ENCODE peak calls at places on chromosomes 3 and 15, in ten cellular contexts. One of them, this sample, is unnamed.

GRCh38 chr3:71461749-71462483 is 121.6 kb downstream of the FOXP1 start:
- DNase-seq in NCI-H1092 treated with DMSO at 0.1 percent for 48 hours: no peak
- DNase-seq in neural progenitor cell: no peak
- DNase-seq in CD4-positive, CD25-positive, alpha-beta regulatory T cell: peak
- DNase-seq in posterior vena cava: no peak
- DNase-seq in HCT116: no peak
- DNase-seq in non-pigmented ciliary epithelial cell: peak
- DNase-seq in esophagus squamous epithelium: no peak
- DNase-seq in effector CD4-positive, alpha-beta T cell: no peak
- DNase-seq in mucosa of gallbladder: no peak
- DNase-seq in this sample: no peak

GRCh38 chr15:67838789-67839332 is 984 bp downstream of the RNU6-1 start:
- DNase-seq in NCI-H1092 treated with DMSO at 0.1 percent for 48 hours: peak
- DNase-seq in neural progenitor cell: peak
- DNase-seq in CD4-positive, CD25-positive, alpha-beta regulatory T cell: no peak
- DNase-seq in posterior vena cava: peak
- DNase-seq in HCT116: no peak
- DNase-seq in non-pigmented ciliary epithelial cell: no peak
- DNase-seq in esophagus squamous epithelium: no peak
- DNase-seq in effector CD4-positive, alpha-beta T cell: no peak
- DNase-seq in mucosa of gallbladder: peak
- DNase-seq in this sample: no peak

GRCh38 chr15:70435872-70436271 is 327.5 kb downstream of the UACA start:
- DNase-seq in NCI-H1092 treated with DMSO at 0.1 percent for 48 hours: no peak
- DNase-seq in neural progenitor cell: no peak
- DNase-seq in CD4-positive, CD25-positive, alpha-beta regulatory T cell: no peak
- DNase-seq in posterior vena cava: no peak
- DNase-seq in HCT116: no peak
- DNase-seq in non-pigmented ciliary epithelial cell: no peak
- DNase-seq in esophagus squamous epithelium: no peak
- DNase-seq in effector CD4-positive, alpha-beta T cell: no peak
- DNase-seq in mucosa of gallbladder: no peak
- DNase-seq in this sample: no peak

GRCh38 chr3:114900908-114901307 is 246.2 kb downstream of the ZBTB20 start:
- DNase-seq in NCI-H1092 treated with DMSO at 0.1 percent for 48 hours: no peak
- DNase-seq in neural progenitor cell: no peak
- DNase-seq in CD4-positive, CD25-positive, alpha-beta regulatory T cell: no peak
- DNase-seq in posterior vena cava: no peak
- DNase-seq in HCT116: no peak
- DNase-seq in non-pigmented ciliary epithelial cell: no peak
- DNase-seq in esophagus squamous epithelium: no peak
- DNase-seq in effector CD4-positive, alpha-beta T cell: no peak
- DNase-seq in mucosa of gallbladder: no peak
- DNase-seq in this sample: no peak

GRCh38 chr3:189995129-189995528 is 125.6 kb downstream of the P3H2 start:
- DNase-seq in NCI-H1092 treated with DMSO at 0.1 percent for 48 hours: no peak
- DNase-seq in neural progenitor cell: peak
- DNase-seq in CD4-positive, CD25-positive, alpha-beta regulatory T cell: no peak
- DNase-seq in posterior vena cava: no peak
- DNase-seq in HCT116: no peak
- DNase-seq in non-pigmented ciliary epithelial cell: no peak
- DNase-seq in esophagus squamous epithelium: no peak
- DNase-seq in effector CD4-positive, alpha-beta T cell: no peak
- DNase-seq in mucosa of gallbladder: no peak
- DNase-seq in this sample: no peak

GRCh38 chr3:46748160-46748559 is 30.5 kb upstream of the PRSS50 start:
- DNase-seq in NCI-H1092 treated with DMSO at 0.1 percent for 48 hours: no peak
- DNase-seq in neural progenitor cell: no peak
- DNase-seq in CD4-positive, CD25-positive, alpha-beta regulatory T cell: no peak
- DNase-seq in posterior vena cava: no peak
- DNase-seq in HCT116: no peak
- DNase-seq in non-pigmented ciliary epithelial cell: no peak
- DNase-seq in esophagus squamous epithelium: no peak
- DNase-seq in effector CD4-positive, alpha-beta T cell: no peak
- DNase-seq in mucosa of gallbladder: no peak
- DNase-seq in this sample: no peak

GRCh38 chr3:160450846-160451245 is 1.3 kb upstream of the TRIM59 start:
- DNase-seq in NCI-H1092 treated with DMSO at 0.1 percent for 48 hours: no peak
- DNase-seq in neural progenitor cell: no peak
- DNase-seq in CD4-positive, CD25-positive, alpha-beta regulatory T cell: no peak
- DNase-seq in posterior vena cava: no peak
- DNase-seq in HCT116: no peak
- DNase-seq in non-pigmented ciliary epithelial cell: peak
- DNase-seq in esophagus squamous epithelium: no peak
- DNase-seq in effector CD4-positive, alpha-beta T cell: no peak
- DNase-seq in mucosa of gallbladder: no peak
- DNase-seq in this sample: no peak

GRCh38 chr15:81955709-81956108 is 90.1 kb downstream of the MEX3B start:
- DNase-seq in NCI-H1092 treated with DMSO at 0.1 percent for 48 hours: no peak
- DNase-seq in neural progenitor cell: no peak
- DNase-seq in CD4-positive, CD25-positive, alpha-beta regulatory T cell: no peak
- DNase-seq in posterior vena cava: no peak
- DNase-seq in HCT116: no peak
- DNase-seq in non-pigmented ciliary epithelial cell: no peak
- DNase-seq in esophagus squamous epithelium: no peak
- DNase-seq in effector CD4-positive, alpha-beta T cell: no peak
- DNase-seq in mucosa of gallbladder: no peak
- DNase-seq in this sample: no peak

GRCh38 chr3:146546366-146546965 is 2.1 kb upstream of the PLSCR1 start:
- DNase-seq in NCI-H1092 treated with DMSO at 0.1 percent for 48 hours: no peak
- DNase-seq in neural progenitor cell: no peak
- DNase-seq in CD4-positive, CD25-positive, alpha-beta regulatory T cell: peak
- DNase-seq in posterior vena cava: no peak
- DNase-seq in HCT116: no peak
- DNase-seq in non-pigmented ciliary epithelial cell: no peak
- DNase-seq in esophagus squamous epithelium: no peak
- DNase-seq in effector CD4-positive, alpha-beta T cell: no peak
- DNase-seq in mucosa of gallbladder: no peak
- DNase-seq in this sample: no peak

GRCh38 chr3:64655160-64655559 is 32.6 kb downstream of the ADAMTS9 start:
- DNase-seq in NCI-H1092 treated with DMSO at 0.1 percent for 48 hours: no peak
- DNase-seq in neural progenitor cell: no peak
- DNase-seq in CD4-positive, CD25-positive, alpha-beta regulatory T cell: no peak
- DNase-seq in posterior vena cava: no peak
- DNase-seq in HCT116: no peak
- DNase-seq in non-pigmented ciliary epithelial cell: no peak
- DNase-seq in esophagus squamous epithelium: no peak
- DNase-seq in effector CD4-positive, alpha-beta T cell: no peak
- DNase-seq in mucosa of gallbladder: no peak
- DNase-seq in this sample: no peak

GRCh38 chr3:101898752-101899169 is 49.4 kb downstream of the NFKBIZ start:
- DNase-seq in NCI-H1092 treated with DMSO at 0.1 percent for 48 hours: no peak
- DNase-seq in neural progenitor cell: no peak
- DNase-seq in CD4-positive, CD25-positive, alpha-beta regulatory T cell: no peak
- DNase-seq in posterior vena cava: no peak
- DNase-seq in HCT116: no peak
- DNase-seq in non-pigmented ciliary epithelial cell: no peak
- DNase-seq in esophagus squamous epithelium: no peak
- DNase-seq in effector CD4-positive, alpha-beta T cell: no peak
- DNase-seq in mucosa of gallbladder: peak
- DNase-seq in this sample: no peak

GRCh38 chr3:31157893-31158620 is 263.6 kb upstream of the GADL1 start:
- DNase-seq in NCI-H1092 treated with DMSO at 0.1 percent for 48 hours: no peak
- DNase-seq in neural progenitor cell: no peak
- DNase-seq in CD4-positive, CD25-positive, alpha-beta regulatory T cell: no peak
- DNase-seq in posterior vena cava: no peak
- DNase-seq in HCT116: no peak
- DNase-seq in non-pigmented ciliary epithelial cell: no peak
- DNase-seq in esophagus squamous epithelium: no peak
- DNase-seq in effector CD4-positive, alpha-beta T cell: no peak
- DNase-seq in mucosa of gallbladder: no peak
- DNase-seq in this sample: no peak

GRCh38 chr3:129312021-129312639 is 33.5 kb downstream of the HMCES start:
- DNase-seq in NCI-H1092 treated with DMSO at 0.1 percent for 48 hours: no peak
- DNase-seq in neural progenitor cell: no peak
- DNase-seq in CD4-positive, CD25-positive, alpha-beta regulatory T cell: peak
- DNase-seq in posterior vena cava: no peak
- DNase-seq in HCT116: no peak
- DNase-seq in non-pigmented ciliary epithelial cell: no peak
- DNase-seq in esophagus squamous epithelium: no peak
- DNase-seq in effector CD4-positive, alpha-beta T cell: no peak
- DNase-seq in mucosa of gallbladder: no peak
- DNase-seq in this sample: no peak

GRCh38 chr15:79160211-79160610 is 69.6 kb upstream of the RASGRF1 start:
- DNase-seq in NCI-H1092 treated with DMSO at 0.1 percent for 48 hours: no peak
- DNase-seq in neural progenitor cell: no peak
- DNase-seq in CD4-positive, CD25-positive, alpha-beta regulatory T cell: no peak
- DNase-seq in posterior vena cava: no peak
- DNase-seq in HCT116: no peak
- DNase-seq in non-pigmented ciliary epithelial cell: no peak
- DNase-seq in esophagus squamous epithelium: no peak
- DNase-seq in effector CD4-positive, alpha-beta T cell: no peak
- DNase-seq in mucosa of gallbladder: no peak
- DNase-seq in this sample: no peak

GRCh38 chr3:120300971-120301370 is 15.9 kb upstream of the GPR156 start:
- DNase-seq in NCI-H1092 treated with DMSO at 0.1 percent for 48 hours: no peak
- DNase-seq in neural progenitor cell: no peak
- DNase-seq in CD4-positive, CD25-positive, alpha-beta regulatory T cell: no peak
- DNase-seq in posterior vena cava: no peak
- DNase-seq in HCT116: no peak
- DNase-seq in non-pigmented ciliary epithelial cell: no peak
- DNase-seq in esophagus squamous epithelium: no peak
- DNase-seq in effector CD4-positive, alpha-beta T cell: no peak
- DNase-seq in mucosa of gallbladder: no peak
- DNase-seq in this sample: no peak

GRCh38 chr15:77966540-77967290 is 110.8 kb downstream of the TBC1D2B start:
- DNase-seq in NCI-H1092 treated with DMSO at 0.1 percent for 48 hours: peak
- DNase-seq in neural progenitor cell: peak
- DNase-seq in CD4-positive, CD25-positive, alpha-beta regulatory T cell: peak
- DNase-seq in posterior vena cava: peak
- DNase-seq in HCT116: peak
- DNase-seq in non-pigmented ciliary epithelial cell: no peak
- DNase-seq in esophagus squamous epithelium: no peak
- DNase-seq in effector CD4-positive, alpha-beta T cell: peak
- DNase-seq in mucosa of gallbladder: no peak
- DNase-seq in this sample: no peak

GRCh38 chr3:16816048-16816780 is 68.5 kb upstream of the PLCL2 start:
- DNase-seq in NCI-H1092 treated with DMSO at 0.1 percent for 48 hours: no peak
- DNase-seq in neural progenitor cell: no peak
- DNase-seq in CD4-positive, CD25-positive, alpha-beta regulatory T cell: peak
- DNase-seq in posterior vena cava: no peak
- DNase-seq in HCT116: no peak
- DNase-seq in non-pigmented ciliary epithelial cell: no peak
- DNase-seq in esophagus squamous epithelium: no peak
- DNase-seq in effector CD4-positive, alpha-beta T cell: no peak
- DNase-seq in mucosa of gallbladder: no peak
- DNase-seq in this sample: no peak

GRCh38 chr3:186497608-186498007 is 46.6 kb downstream of the CRYGS start:
- DNase-seq in NCI-H1092 treated with DMSO at 0.1 percent for 48 hours: no peak
- DNase-seq in neural progenitor cell: no peak
- DNase-seq in CD4-positive, CD25-positive, alpha-beta regulatory T cell: no peak
- DNase-seq in posterior vena cava: no peak
- DNase-seq in HCT116: no peak
- DNase-seq in non-pigmented ciliary epithelial cell: no peak
- DNase-seq in esophagus squamous epithelium: no peak
- DNase-seq in effector CD4-positive, alpha-beta T cell: no peak
- DNase-seq in mucosa of gallbladder: no peak
- DNase-seq in this sample: no peak

GRCh38 chr3:163368168-163368567 is 1710.1 kb downstream of the SI start:
- DNase-seq in NCI-H1092 treated with DMSO at 0.1 percent for 48 hours: no peak
- DNase-seq in neural progenitor cell: no peak
- DNase-seq in CD4-positive, CD25-positive, alpha-beta regulatory T cell: no peak
- DNase-seq in posterior vena cava: no peak
- DNase-seq in HCT116: no peak
- DNase-seq in non-pigmented ciliary epithelial cell: peak
- DNase-seq in esophagus squamous epithelium: no peak
- DNase-seq in effector CD4-positive, alpha-beta T cell: no peak
- DNase-seq in mucosa of gallbladder: no peak
- DNase-seq in this sample: no peak

GRCh38 chr3:182713743-182714517 is 79.4 kb upstream of the ATP11B start:
- DNase-seq in NCI-H1092 treated with DMSO at 0.1 percent for 48 hours: peak
- DNase-seq in neural progenitor cell: peak
- DNase-seq in CD4-positive, CD25-positive, alpha-beta regulatory T cell: peak
- DNase-seq in posterior vena cava: no peak
- DNase-seq in HCT116: peak
- DNase-seq in non-pigmented ciliary epithelial cell: peak
- DNase-seq in esophagus squamous epithelium: no peak
- DNase-seq in effector CD4-positive, alpha-beta T cell: no peak
- DNase-seq in mucosa of gallbladder: no peak
- DNase-seq in this sample: peak

GRCh38 chr3:56005196-56005805 is 463.0 kb downstream of the ERC2 start:
- DNase-seq in NCI-H1092 treated with DMSO at 0.1 percent for 48 hours: no peak
- DNase-seq in neural progenitor cell: no peak
- DNase-seq in CD4-positive, CD25-positive, alpha-beta regulatory T cell: no peak
- DNase-seq in posterior vena cava: no peak
- DNase-seq in HCT116: no peak
- DNase-seq in non-pigmented ciliary epithelial cell: peak
- DNase-seq in esophagus squamous epithelium: no peak
- DNase-seq in effector CD4-positive, alpha-beta T cell: no peak
- DNase-seq in mucosa of gallbladder: no peak
- DNase-seq in this sample: no peak

GRCh38 chr15:74535388-74536084 is 5.5 kb upstream of the ARID3B start:
- DNase-seq in NCI-H1092 treated with DMSO at 0.1 percent for 48 hours: no peak
- DNase-seq in neural progenitor cell: no peak
- DNase-seq in CD4-positive, CD25-positive, alpha-beta regulatory T cell: no peak
- DNase-seq in posterior vena cava: no peak
- DNase-seq in HCT116: no peak
- DNase-seq in non-pigmented ciliary epithelial cell: no peak
- DNase-seq in esophagus squamous epithelium: no peak
- DNase-seq in effector CD4-positive, alpha-beta T cell: no peak
- DNase-seq in mucosa of gallbladder: no peak
- DNase-seq in this sample: no peak

This sample was measured in Panc1.